ENCODE peak calls at places on chromosomes 3 and 15, in four cellular contexts. Q is WTC11, O is K562, P is GM12878. R is an unnamed sample.

GRCh38 chr3:175338775-175339535 is 479.8 kb downstream of the NAALADL2 start:
- DNase-seq in Q (no peak), O (no peak), P (no peak), R (no peak)

GRCh38 chr3:52534281-52535183 is 875 bp upstream of the NT5DC2 start:
- DNase-seq in Q (peak; percentile 49), O (no peak), P (no peak), R (peak; percentile 20)

GRCh38 chr3:162354343-162354742 is 857.7 kb downstream of the OTOL1 start:
- DNase-seq in Q (no peak), O (no peak), P (no peak), R (no peak)

GRCh38 chr3:65595222-65595996 is 443.3 kb downstream of the MAGI1 start:
- DNase-seq in Q (no peak), O (no peak), P (no peak), R (peak; percentile 36)

GRCh38 chr3:59802045-59802444 is 752.2 kb upstream of the CFAP20DC start:
- DNase-seq in Q (no peak), O (no peak), P (no peak), R (no peak)

GRCh38 chr3:125055165-125055912 is 458 bp downstream of the HEG1 start:
- DNase-seq in Q (no peak), O (peak; percentile 33), P (no peak), R (peak; percentile 87)

GRCh38 chr3:21435871-21436270 is 315.1 kb downstream of the ZNF385D start:
- DNase-seq in Q (no peak), O (no peak), P (no peak), R (no peak)

GRCh38 chr15:99744142-99744541 is 10.9 kb upstream of the LYSMD4 start:
- DNase-seq in Q (peak; percentile 32), O (no peak), P (no peak), R (no peak)

GRCh38 chr3:28253040-28253715 is 11.8 kb downstream of the CMC1 start:
- DNase-seq in Q (no peak), O (no peak), P (no peak), R (no peak)

GRCh38 chr3:185528481-185529009 is 23.8 kb downstream of the LIPH start:
- DNase-seq in Q (no peak), O (peak; percentile 29), P (no peak), R (no peak)

GRCh38 chr15:72229076-72229946 is 1.7 kb downstream of the PKM start:
- DNase-seq in Q (no peak), O (no peak), P (no peak), R (peak; percentile 24)

GRCh38 chr3:132642539-132642847 is 17.1 kb downstream of the ACAD11 start:
- DNase-seq in Q (no peak), O (no peak), P (no peak), R (no peak)

GRCh38 chr3:27467545-27467944 is 16.6 kb downstream of the SLC4A7 start:
- DNase-seq in Q (no peak), O (no peak), P (no peak), R (peak; percentile 39)

GRCh38 chr3:130276203-130276803 is 69.2 kb upstream of the COL6A5 start:
- DNase-seq in Q (no peak), O (peak; percentile 56), P (no peak), R (peak; percentile 65)

GRCh38 chr15:100682468-100682867 is 80.1 kb downstream of the ASB7 start:
- DNase-seq in Q (no peak), O (no peak), P (no peak), R (no peak)

GRCh38 chr3:52843116-52843865 is 8.5 kb upstream of the MUSTN1 start:
- DNase-seq in Q (no peak), O (no peak), P (no peak), R (no peak)

GRCh38 chr15:61025283-61025682 is 203.8 kb downstream of the RORA start:
- DNase-seq in Q (no peak), O (no peak), P (no peak), R (no peak)

GRCh38 chr15:31457161-31457560 is 130.5 kb downstream of the KLF13 start:
- DNase-seq in Q (no peak), O (no peak), P (no peak), R (no peak)

GRCh38 chr15:40942337-40942854 is 10.9 kb upstream of the CHAC1 start:
- DNase-seq in Q (no peak), O (no peak), P (no peak), R (no peak)

GRCh38 chr3:37762698-37763097 is 99.0 kb upstream of the CTDSPL start:
- DNase-seq in Q (no peak), O (no peak), P (no peak), R (no peak)

GRCh38 chr3:108127301-108127988 is 36.6 kb upstream of the CD47 start:
- DNase-seq in Q (no peak), O (no peak), P (peak; percentile 34), R (no peak)

GRCh38 chr3:51962854-51963530 is 4.3 kb downstream of the PCBP4 start:
- DNase-seq in Q (no peak), O (no peak), P (no peak), R (no peak)

GRCh38 chr3:102796856-102797255 is 362.0 kb downstream of the ZPLD1 start:
- DNase-seq in Q (no peak), O (no peak), P (no peak), R (no peak)

GRCh38 chr3:171334465-171334811 is 125.8 kb downstream of the TNIK start:
- DNase-seq in Q (no peak), O (no peak), P (no peak), R (no peak)

GRCh38 chr15:21270474-21270873 is 169.8 kb downstream of the POTEB3 start:
- DNase-seq in Q (no peak), O (no peak), P (no peak), R (no peak)

GRCh38 chr3:101036213-101036618 is 43.0 kb upstream of the ABI3BP start:
- DNase-seq in Q (no peak), O (no peak), P (no peak), R (no peak)

GRCh38 chr15:92800013-92800412 is 100.1 kb upstream of the CHD2 start:
- DNase-seq in Q (no peak), O (no peak), P (no peak), R (no peak)

GRCh38 chr15:92801412-92801773 is 98.7 kb upstream of the CHD2 start:
- DNase-seq in Q (no peak), O (no peak), P (no peak), R (no peak)

GRCh38 chr15:92803536-92803851 is 96.6 kb upstream of the CHD2 start:
- DNase-seq in Q (no peak), O (no peak), P (no peak), R (no peak)

GRCh38 chr15:92803852-92804609 is 96.1 kb upstream of the CHD2 start:
- DNase-seq in Q (no peak), O (peak; percentile 72), P (peak; percentile 65), R (no peak)

DNA sequence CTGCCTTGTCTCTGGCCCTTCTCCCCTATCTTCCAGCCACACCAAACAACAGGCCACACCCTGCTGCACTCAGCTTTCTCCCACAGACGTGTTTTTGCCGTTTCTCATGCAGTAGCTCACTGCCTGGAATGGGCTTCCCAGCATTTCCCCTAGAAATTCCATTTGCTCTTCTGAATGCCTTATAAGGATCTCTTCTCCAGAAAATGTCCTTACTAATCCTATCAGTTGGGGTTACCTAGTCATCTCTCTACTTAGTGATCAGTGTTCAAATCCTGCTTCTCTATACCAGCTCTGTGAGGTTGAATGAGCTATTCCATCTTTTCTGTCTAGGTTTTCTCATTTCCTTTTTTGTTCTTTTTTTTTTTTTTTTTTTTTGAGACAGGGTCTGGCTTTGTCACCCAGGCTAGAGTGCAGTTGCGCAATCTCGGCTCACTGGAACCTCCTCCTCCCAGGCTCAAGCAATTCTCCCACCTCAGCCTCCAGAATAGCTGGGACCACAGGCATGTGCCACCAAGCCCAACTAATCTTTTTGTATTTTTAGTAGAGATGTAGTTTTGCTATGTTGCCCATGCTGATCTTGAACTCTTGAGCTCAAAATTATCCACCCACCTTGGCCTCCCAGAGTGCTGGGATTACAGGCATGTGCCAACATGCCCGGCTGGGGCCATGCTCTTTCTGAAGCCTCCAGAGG is 98.2 kb upstream of the CHD2 start:
- DNase-seq in Q (no peak), O (peak; percentile 47), P (no peak), R (no peak)
- TF ChIP-seq USF1 in Q (no peak), O (no peak), P (no peak), R (no peak)

GRCh38 chr3:116111765-116112164 is 333.5 kb downstream of the LSAMP start:
- DNase-seq in Q (no peak), O (no peak), P (no peak), R (no peak)

DNA sequence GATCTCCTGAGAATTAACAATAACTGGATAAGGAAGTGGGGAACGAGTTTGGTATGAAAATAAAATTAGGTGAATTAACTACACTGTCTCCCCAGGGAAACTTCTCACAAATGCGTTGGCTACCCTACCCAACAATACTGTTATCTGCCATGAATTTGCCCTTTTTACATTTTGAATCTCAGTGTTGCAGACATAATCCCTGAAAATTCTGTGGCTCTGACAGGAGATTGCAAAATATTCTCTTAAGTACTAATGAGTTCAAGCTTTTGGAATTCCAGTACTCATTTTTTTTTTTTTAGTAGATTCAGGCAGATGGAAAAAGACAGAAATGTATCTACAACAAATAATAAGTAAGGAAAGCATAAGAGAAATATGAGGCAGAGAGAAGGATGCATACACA is 332.6 kb downstream of the LSAMP start:
- DNase-seq in Q (no peak), O (no peak), P (no peak), R (no peak)
- TF ChIP-seq USF1 in Q (no peak), O (no peak), P (no peak), R (no peak)

DNA sequence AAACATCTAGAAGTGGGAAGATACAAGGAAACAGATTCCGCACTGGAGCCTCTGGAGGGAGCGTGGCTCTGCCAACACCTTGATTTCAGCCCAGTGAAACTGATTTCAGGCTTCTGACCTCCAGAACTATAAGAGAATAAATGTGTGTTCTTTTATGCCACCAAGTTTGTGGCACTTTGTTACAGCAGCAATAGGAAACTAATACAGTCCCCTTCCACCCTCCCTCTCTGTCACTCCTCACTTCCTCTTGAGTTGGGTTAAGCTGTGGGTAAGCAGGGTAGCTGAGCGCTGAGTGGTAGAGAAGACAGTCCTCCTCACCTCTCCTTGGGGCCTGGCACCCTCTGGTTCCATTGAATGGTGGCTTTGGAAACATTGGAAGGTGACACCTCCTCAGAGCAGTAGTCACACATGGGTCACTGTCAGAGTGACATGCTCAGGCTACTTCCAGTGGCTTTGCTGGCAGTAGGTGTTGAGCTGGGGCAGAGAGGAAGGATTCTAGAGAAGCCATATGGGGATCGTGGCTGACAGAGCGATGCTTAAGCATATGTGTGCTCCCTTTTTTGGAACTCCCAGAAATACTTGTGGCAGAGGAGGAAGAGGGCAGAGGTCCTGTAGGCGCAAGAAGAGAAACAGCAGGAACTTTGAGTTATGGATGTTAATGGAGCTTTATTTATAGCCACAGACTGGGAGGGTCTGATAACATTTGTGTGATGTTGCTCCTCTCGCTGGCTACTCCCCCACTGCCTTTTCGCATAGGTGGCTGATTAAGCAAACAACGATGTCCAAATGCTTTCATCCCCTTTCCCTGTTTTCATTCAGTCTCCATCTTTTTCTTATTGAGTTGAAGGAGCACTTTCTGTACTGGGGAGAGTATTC is 14.8 kb upstream of the HCN4 start:
- DNase-seq in Q (no peak), O (no peak), P (no peak), R (no peak)
- TF ChIP-seq USF1 in Q (no peak), O (no peak), P (no peak), R (no peak)

DNA sequence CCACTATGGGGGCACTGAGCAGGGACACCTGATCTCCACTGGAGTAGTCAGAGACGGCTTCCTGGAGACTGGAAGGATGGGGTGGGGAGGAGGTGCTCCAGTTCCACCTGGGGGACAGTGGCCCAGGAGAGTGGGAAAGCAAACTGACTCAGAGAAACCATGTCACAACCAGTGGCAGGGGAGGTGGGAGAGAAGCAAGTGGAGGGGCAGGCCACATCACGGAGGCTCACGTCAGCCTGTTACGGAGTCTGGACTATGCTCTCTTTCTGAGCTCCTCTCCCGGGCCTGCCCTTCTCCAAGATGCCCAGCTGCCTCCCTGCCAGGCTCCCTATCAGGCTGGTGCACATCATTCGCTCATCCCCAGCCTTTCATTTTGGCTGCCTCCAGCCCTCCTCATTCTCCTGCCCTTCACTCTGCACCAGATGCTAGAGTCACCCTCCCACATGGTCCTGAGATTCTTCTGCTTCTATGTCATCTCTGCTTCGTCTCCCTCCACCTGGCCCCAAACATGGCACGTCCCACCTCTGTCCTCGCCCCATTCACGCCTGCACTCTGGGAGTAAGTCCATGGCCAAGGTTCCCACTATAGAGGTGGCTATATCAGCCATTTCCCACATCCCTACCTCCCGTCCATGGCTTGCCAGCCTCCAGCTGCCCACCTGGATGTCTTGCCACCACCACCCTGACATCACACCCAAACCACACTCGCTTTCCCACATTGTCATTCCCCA is 100.3 kb downstream of the ADCY5 start:
- DNase-seq in Q (no peak), O (no peak), P (no peak), R (no peak)
- TF ChIP-seq USF1 in Q (no peak), O (no peak), P (no peak), R (no peak)